ENCODE peak calls at places on chromosome 10, in eight cellular contexts. S is NCI-H1092, D is AG09319, J is kidney epithelial cell, U is HTR-8/SVneo, Z is T-helper 17 cell, B is lung, V is DMS 273 treated with DMSO at 0.1 percent for 48 hours. F is an unnamed sample.

GRCh38 chr10:49177391-49178355 is 10.5 kb downstream of the TMEM273 start:
- DNase-seq in S (no peak), D (peak), J (peak), U (peak), Z (no peak), B (peak), V (no peak), F (no peak)

GRCh38 chr10:80170026-80170425 is 35.3 kb downstream of the ANXA11 start:
- DNase-seq in S (no peak), D (no peak), J (no peak), U (no peak), Z (no peak), B (no peak), V (no peak), F (no peak)

GRCh38 chr10:12720217-12720981 is 281.1 kb downstream of the CCDC3 start:
- DNase-seq in S (no peak), D (peak), J (peak), U (peak), Z (no peak), B (peak), V (no peak), F (peak)

GRCh38 chr10:77967611-77968022 is 41.1 kb upstream of the DLG5 start:
- DNase-seq in S (peak), D (no peak), J (no peak), U (no peak), Z (no peak), B (no peak), V (no peak), F (no peak)

GRCh38 chr10:34091796-34092195 is 723.3 kb downstream of the PARD3 start:
- DNase-seq in S (no peak), D (no peak), J (no peak), U (no peak), Z (no peak), B (peak), V (no peak), F (no peak)

GRCh38 chr10:127398140-127398966 is 150.8 kb upstream of the NPS start:
- DNase-seq in S (no peak), D (no peak), J (peak), U (peak), Z (no peak), B (no peak), V (no peak), F (no peak)

GRCh38 chr10:60733189-60733815 is 45.0 kb upstream of the CDK1 start:
- DNase-seq in S (no peak), D (no peak), J (no peak), U (peak), Z (peak), B (peak), V (no peak), F (no peak)

GRCh38 chr10:119896937-119897336 is 4.4 kb downstream of the SEC23IP start:
- DNase-seq in S (no peak), D (no peak), J (no peak), U (no peak), Z (no peak), B (peak), V (no peak), F (no peak)

GRCh38 chr10:104028146-104028545 is 57.5 kb downstream of the COL17A1 start:
- DNase-seq in S (no peak), D (no peak), J (no peak), U (no peak), Z (no peak), B (no peak), V (peak), F (no peak)

GRCh38 chr10:123380491-123381085 is 226.4 kb downstream of the BUB3 start:
- DNase-seq in S (peak), D (no peak), J (no peak), U (peak), Z (no peak), B (no peak), V (peak), F (no peak)

GRCh38 chr10:14397069-14397468 is 66.3 kb upstream of the FRMD4A start:
- DNase-seq in S (no peak), D (peak), J (peak), U (peak), Z (no peak), B (peak), V (no peak), F (no peak)

GRCh38 chr10:15879058-15879457 is 18.8 kb upstream of the MINDY3 start:
- DNase-seq in S (peak), D (no peak), J (no peak), U (peak), Z (no peak), B (no peak), V (no peak), F (no peak)

GRCh38 chr10:68955414-68955785 is 570 bp upstream of the DDX21 start:
- DNase-seq in S (peak), D (no peak), J (no peak), U (no peak), Z (no peak), B (no peak), V (no peak), F (no peak)

GRCh38 chr10:43845121-43845520 is 196.4 kb upstream of the ZNF32 start:
- DNase-seq in S (no peak), D (no peak), J (no peak), U (no peak), Z (no peak), B (no peak), V (no peak), F (no peak)

GRCh38 chr10:51894752-51895151 is 195.4 kb upstream of the CSTF2T start:
- DNase-seq in S (no peak), D (peak), J (no peak), U (no peak), Z (no peak), B (no peak), V (no peak), F (no peak)

GRCh38 chr10:5434017-5434753 is 21.8 kb downstream of the NET1 start:
- DNase-seq in S (peak), D (no peak), J (no peak), U (peak), Z (no peak), B (no peak), V (no peak), F (no peak)

GRCh38 chr10:128314691-128315090 is 188.5 kb upstream of the MKI67 start:
- DNase-seq in S (no peak), D (no peak), J (no peak), U (no peak), Z (no peak), B (no peak), V (no peak), F (no peak)

GRCh38 chr10:102299873-102300272 is 54.5 kb downstream of the GBF1 start:
- DNase-seq in S (no peak), D (no peak), J (peak), U (no peak), Z (no peak), B (no peak), V (no peak), F (no peak)

GRCh38 chr10:118960166-118961090 is 69.1 kb upstream of the NANOS1 start:
- DNase-seq in S (no peak), D (no peak), J (no peak), U (no peak), Z (no peak), B (no peak), V (no peak), F (no peak)

GRCh38 chr10:89814278-89814677 is 112.9 kb downstream of the KIF20B start:
- DNase-seq in S (no peak), D (no peak), J (no peak), U (no peak), Z (no peak), B (no peak), V (no peak), F (no peak)

GRCh38 chr10:317219-317868 is 182.1 kb downstream of the ZMYND11 start:
- DNase-seq in S (no peak), D (peak), J (peak), U (no peak), Z (no peak), B (peak), V (no peak), F (no peak)

GRCh38 chr10:110901954-110902819 is 16.8 kb downstream of the BBIP1 start:
- DNase-seq in S (no peak), D (no peak), J (peak), U (no peak), Z (no peak), B (no peak), V (no peak), F (no peak)

GRCh38 chr10:76031769-76032441 is 600.5 kb downstream of the LRMDA start:
- DNase-seq in S (no peak), D (no peak), J (no peak), U (no peak), Z (no peak), B (no peak), V (no peak), F (no peak)

GRCh38 chr10:69958232-69958902 is 94.3 kb upstream of the MACROH2A2 start:
- DNase-seq in S (peak), D (no peak), J (peak), U (peak), Z (no peak), B (no peak), V (no peak), F (no peak)

GRCh38 chr10:133141963-133142350 is 18.1 kb upstream of the KNDC1 start:
- DNase-seq in S (no peak), D (no peak), J (no peak), U (no peak), Z (no peak), B (no peak), V (no peak), F (no peak)

GRCh38 chr10:132201111-132201989 is 14.6 kb downstream of the DPYSL4 start:
- DNase-seq in S (no peak), D (no peak), J (no peak), U (no peak), Z (no peak), B (no peak), V (no peak), F (no peak)

GRCh38 chr10:110500515-110500905 is 2.8 kb downstream of the DUSP5 start:
- DNase-seq in S (no peak), D (no peak), J (no peak), U (no peak), Z (no peak), B (no peak), V (no peak), F (no peak)

GRCh38 chr10:48464121-48464870 is 140.6 kb downstream of the ARHGAP22 start:
- DNase-seq in S (no peak), D (no peak), J (no peak), U (no peak), Z (no peak), B (no peak), V (no peak), F (no peak)

GRCh38 chr10:110798340-110798739 is 73.4 kb upstream of the PDCD4 start:
- DNase-seq in S (no peak), D (no peak), J (no peak), U (no peak), Z (no peak), B (no peak), V (no peak), F (no peak)

GRCh38 chr10:112899396-112900065 is 50.5 kb upstream of the TCF7L2 start:
- DNase-seq in S (no peak), D (no peak), J (no peak), U (no peak), Z (no peak), B (no peak), V (no peak), F (no peak)

GRCh38 chr10:62045765-62046521 is 144.4 kb downstream of the ARID5B start:
- DNase-seq in S (no peak), D (no peak), J (peak), U (peak), Z (no peak), B (no peak), V (no peak), F (no peak)

GRCh38 chr10:77598606-77599005 is 39.0 kb downstream of the KCNMA1 start:
- DNase-seq in S (no peak), D (no peak), J (no peak), U (no peak), Z (no peak), B (no peak), V (no peak), F (no peak)

GRCh38 chr10:14604181-14605142 is 170.2 kb downstream of the FAM107B start:
- DNase-seq in S (peak), D (peak), J (no peak), U (peak), Z (peak), B (peak), V (no peak), F (peak)